ENCODE peak calls at places on chromosomes 2 and 18, in seven cellular contexts. X is naive thymus-derived CD8-positive, alpha-beta T cell; I is stimulated activated naive CD4-positive, alpha-beta T cell; J is RWPE1; F is RPMI8226; P is progenitor cell of endocrine pancreas; K is D721Med. H is an unnamed sample.

GRCh38 chr2:161134547-161135518 is 25.4 kb upstream of the TANK start:
- DNase-seq in X (no peak), K (no peak), I (no peak), F (no peak), J (peak), P (no peak), H (no peak)

GRCh38 chr2:17879137-17879912 is 858 bp downstream of the KCNS3 start:
- DNase-seq in I (no peak), K (peak), P (peak), J (peak), X (no peak), F (peak), H (no peak)

GRCh38 chr18:5895886-5896740 is 791 bp upstream of the TMEM200C start:
- DNase-seq in J (no peak), K (no peak), F (no peak), X (no peak), P (peak), I (no peak), H (no peak)

GRCh38 chr2:187915810-187916209 is 361.6 kb upstream of the TFPI start:
- DNase-seq in K (no peak), J (no peak), I (no peak), P (no peak), X (no peak), F (no peak), H (no peak)

GRCh38 chr2:191740016-191740419 is 62.1 kb downstream of the NABP1 start:
- DNase-seq in P (no peak), J (no peak), K (no peak), I (peak), X (peak), F (peak), H (peak)

GRCh38 chr2:167750675-167751074 is 496.7 kb downstream of the STK39 start:
- DNase-seq in X (no peak), I (no peak), K (no peak), J (no peak), P (no peak), F (no peak), H (no peak)

GRCh38 chr18:25111382-25112070 is 240.4 kb downstream of the ZNF521 start:
- DNase-seq in K (no peak), J (no peak), I (no peak), P (no peak), X (no peak), F (no peak), H (no peak)

GRCh38 chr2:128354731-128355470 is 36.2 kb upstream of the HS6ST1 start:
- DNase-seq in I (no peak), P (no peak), X (no peak), F (no peak), J (no peak), K (no peak), H (no peak)

GRCh38 chr18:10315542-10315941 is 138.9 kb upstream of the APCDD1 start:
- DNase-seq in K (no peak), P (no peak), J (no peak), F (peak), X (no peak), I (no peak), H (no peak)

GRCh38 chr2:37376421-37377186 is 32.2 kb downstream of the QPCT start:
- DNase-seq in K (no peak), X (peak), J (peak), P (no peak), I (peak), F (peak), H (no peak)

GRCh38 chr2:54666741-54667639 is 56.5 kb upstream of the EML6 start:
- DNase-seq in X (no peak), F (no peak), P (no peak), K (no peak), I (no peak), J (no peak), H (no peak)

GRCh38 chr18:4444306-4444705 is 10.8 kb downstream of the DLGAP1 start:
- DNase-seq in K (no peak), J (no peak), X (no peak), I (no peak), P (no peak), F (no peak), H (no peak)

H was measured in effector memory CD8-positive, alpha-beta T cell.